ENCODE peak calls at places on chromosome 6, in four cellular contexts. A, N, Z and P are unnamed samples.

GRCh38 chr6:25132934-25133333 is 146.2 kb upstream of the CARMIL1 start:
- DNase-seq in N (peak), A (no peak), Z (no peak), P (no peak)

GRCh38 chr6:7243188-7243942 is 69.6 kb downstream of the SSR1 start:
- DNase-seq in Z (peak), N (peak), A (peak), P (peak)

GRCh38 chr6:168209420-168209819 is 110.2 kb downstream of the DACT2 start:
- DNase-seq in A (no peak), Z (no peak), N (no peak), P (no peak)

GRCh38 chr6:149429427-149430360 is 29.6 kb downstream of the SUMO4 start:
- DNase-seq in N (no peak), A (no peak), Z (no peak), P (no peak)

GRCh38 chr6:135633573-135633972 is 136.0 kb upstream of the AHI1 start:
- DNase-seq in N (no peak), A (no peak), Z (no peak), P (no peak)

GRCh38 chr6:1911476-1911875 is 301.8 kb downstream of the FOXC1 start:
- DNase-seq in Z (no peak), A (no peak), N (no peak), P (no peak)

GRCh38 chr6:112289039-112289566 is 34.7 kb upstream of the LAMA4 start:
- DNase-seq in A (peak), N (peak), Z (no peak), P (no peak)

GRCh38 chr6:136723780-136724179 is 68.5 kb downstream of the MAP3K5 start:
- DNase-seq in N (no peak), Z (no peak), A (no peak), P (peak)

GRCh38 chr6:77324851-77325250 is 138.4 kb downstream of the HTR1B start:
- DNase-seq in N (no peak), Z (no peak), A (no peak), P (no peak)

GRCh38 chr6:32865724-32866443 is 11.9 kb downstream of the PSMB9 start:
- DNase-seq in A (no peak), N (no peak), Z (no peak), P (no peak)

GRCh38 chr6:29762781-29763214 is 39.6 kb downstream of the HLA-F start:
- DNase-seq in A (no peak), Z (no peak), N (no peak), P (peak)

GRCh38 chr6:32973934-32974333 is 5.5 kb downstream of the BRD2 start:
- DNase-seq in Z (no peak), N (peak), A (no peak), P (peak)

GRCh38 chr6:155100087-155100486 is 105.0 kb downstream of the TIAM2 start:
- DNase-seq in A (no peak), N (no peak), Z (no peak), P (no peak)

GRCh38 chr6:79196908-79197307 is 37.6 kb downstream of the HMGN3 start:
- DNase-seq in N (no peak), Z (no peak), A (no peak), P (no peak)

GRCh38 chr6:79201935-79202334 is 32.5 kb downstream of the HMGN3 start:
- DNase-seq in Z (no peak), A (no peak), N (no peak), P (no peak)

GRCh38 chr6:79203753-79204253 is 30.7 kb downstream of the HMGN3 start:
- DNase-seq in N (no peak), A (no peak), Z (no peak), P (no peak)

DNA sequence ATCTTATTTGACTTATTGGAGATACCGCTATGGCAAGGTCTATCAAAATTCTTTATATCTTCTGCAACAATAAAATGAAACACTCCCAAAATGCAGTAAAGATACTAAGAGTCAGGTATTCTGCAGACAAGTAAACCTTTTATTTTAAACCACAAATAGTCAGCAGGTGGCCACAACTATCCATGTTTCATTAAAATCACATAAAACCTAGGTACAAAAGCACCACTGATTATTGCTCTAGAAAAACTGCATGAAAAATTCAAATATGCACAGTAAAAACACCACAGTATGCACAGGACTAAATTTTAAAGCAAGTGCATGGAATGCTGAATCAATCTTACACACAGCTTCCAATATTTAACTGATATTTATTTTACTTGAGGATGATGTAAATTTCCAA is 33.4 kb downstream of the HMGN3 start:
- DNase-seq in A (no peak), Z (no peak), N (no peak), P (no peak)
- TF ChIP-seq CTCF in A (no peak), Z (no peak), N (no peak), P (no peak)

GRCh38 chr6:116100419-116101297 is at the start of gene NT5DC1:
- DNase-seq in N (peak), Z (peak), A (no peak), P (peak)
- TF ChIP-seq CTCF in N (no peak), Z (peak), A (peak), P (peak)

GRCh38 chr6:38806271-38806670 is 91.2 kb downstream of the DNAH8 start:
- DNase-seq in N (peak), A (no peak), Z (no peak), P (no peak)
- TF ChIP-seq CTCF in N (peak), A (no peak), Z (no peak), P (no peak)

GRCh38 chr6:99790679-99791078 is 184.0 kb downstream of the PRDM13 start:
- DNase-seq in A (no peak), N (no peak), Z (no peak), P (no peak)
- TF ChIP-seq CTCF in A (peak), N (no peak), Z (peak), P (peak)

GRCh38 chr6:107121266-107121665 is 6.0 kb upstream of the BEND3 start:
- DNase-seq in A (no peak), N (no peak), Z (no peak), P (no peak)

GRCh38 chr6:107116328-107116892 is 1.1 kb upstream of the BEND3 start:
- DNase-seq in Z (no peak), A (no peak), N (peak), P (peak)

GRCh38 chr6:107116923-107117417 is 1.7 kb upstream of the BEND3 start:
- DNase-seq in A (no peak), N (peak), Z (no peak), P (no peak)

GRCh38 chr6:107120404-107120803 is 5.1 kb upstream of the BEND3 start:
- DNase-seq in Z (no peak), A (no peak), N (no peak), P (no peak)

DNA sequence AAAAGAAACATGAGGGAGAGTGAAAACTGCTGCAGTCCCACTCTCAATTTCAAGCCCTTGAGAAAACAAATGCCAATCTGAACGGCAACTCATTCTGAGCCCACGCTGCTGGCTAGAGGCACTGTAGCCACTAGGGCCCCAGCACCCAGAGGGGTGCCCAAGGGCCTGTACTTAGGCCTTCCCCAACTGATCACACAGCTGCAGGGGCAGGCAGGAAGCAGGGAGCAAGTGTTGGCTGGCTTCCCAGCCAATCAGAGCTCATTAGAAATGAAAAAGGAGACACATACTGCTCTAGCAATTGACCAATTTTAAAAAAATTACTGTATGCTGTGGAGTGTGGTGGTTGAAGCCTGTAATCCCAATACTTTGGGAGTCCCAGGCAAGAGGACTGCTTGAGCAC is 3.7 kb upstream of the BEND3 start:
- DNase-seq in N (no peak), A (no peak), Z (no peak), P (no peak)
- TF ChIP-seq CTCF in N (no peak), A (no peak), Z (no peak), P (no peak)

GRCh38 chr6:145814501-145815350 is at the start of gene FBXO30:
- DNase-seq in N (peak), A (peak), Z (peak), P (peak)
- TF ChIP-seq CTCF in N (no peak), A (peak), Z (peak), P (no peak)

DNA sequence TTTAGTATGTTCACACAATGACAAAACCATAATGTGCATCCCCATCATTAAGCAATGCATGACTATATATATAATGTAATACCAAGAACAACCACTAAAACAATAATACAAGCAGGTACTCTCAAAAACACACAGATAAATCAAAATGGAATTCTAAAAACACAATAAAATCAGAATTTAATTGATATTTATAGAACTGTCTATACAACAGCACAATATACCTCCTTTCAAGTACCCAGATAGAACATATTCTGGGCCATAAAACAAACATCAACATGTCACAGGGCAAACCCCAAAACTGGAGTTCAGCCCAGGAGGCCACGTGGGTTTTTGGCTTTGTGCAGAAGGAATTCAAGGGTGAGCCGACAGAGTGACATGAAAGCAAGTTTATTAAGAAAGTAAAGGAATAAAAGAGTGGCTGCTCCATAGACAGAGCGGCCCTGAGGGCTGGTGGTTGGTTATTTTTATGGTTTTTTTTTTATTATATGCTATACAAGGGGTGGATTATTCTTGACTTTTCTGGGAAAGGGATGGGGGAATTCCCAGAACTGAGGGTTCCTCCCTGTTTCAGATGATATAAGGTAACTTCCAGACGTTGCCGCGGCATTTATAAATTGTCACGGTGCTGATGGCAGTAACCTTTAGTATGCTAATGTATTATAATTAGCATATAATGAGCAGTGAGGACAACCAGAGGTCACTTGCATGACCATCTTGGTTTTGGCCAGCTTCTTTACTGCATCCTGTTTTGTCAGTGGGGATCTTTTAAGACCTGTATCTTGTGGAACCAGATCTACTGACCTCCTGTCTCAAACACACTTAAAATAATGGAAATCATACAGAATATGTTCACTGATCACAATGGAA is 5.6 kb downstream of the RAB23 start:
- DNase-seq in A (no peak), N (no peak), Z (no peak), P (no peak)
- TF ChIP-seq CTCF in A (peak), N (no peak), Z (peak), P (no peak)